ENCODE peak calls at places on chromosomes 7 and 10, in ten cellular contexts. Z is heart right ventricle; F is GM13977; J is WERI-Rb-1; L is tibial nerve; V is dorsolateral prefrontal cortex; D is neural crest cell; B is CD8-positive, alpha-beta T cell; I is stomach; A is spleen. Y is an unnamed sample.
A peak's percentile ranks its signal among the peaks of the same experiment; 100 is the strongest.

GRCh38 chr10:24344695-24345473 is 135.9 kb downstream of the KIAA1217 start:
- DNase-seq in Z (no peak), F (no peak), J (no peak), L (no peak), V (peak; percentile 10), D (no peak), B (no peak), I (no peak), A (no peak), Y (no peak)

GRCh38 chr7:84722734-84723133 is 464.1 kb downstream of the SEMA3D start:
- DNase-seq in Z (no peak), F (no peak), J (peak; percentile 12), L (no peak), V (no peak), D (no peak), B (no peak), I (no peak), A (no peak), Y (no peak)

GRCh38 chr7:16318989-16319915 is 102.1 kb downstream of the CRPPA start:
- DNase-seq in Z (no peak), F (no peak), J (peak; percentile 11), L (no peak), V (no peak), D (no peak), B (no peak), I (no peak), A (no peak), Y (no peak)

GRCh38 chr7:152342796-152343195 is 93.0 kb downstream of the KMT2C start:
- DNase-seq in Z (no peak), F (no peak), J (no peak), L (no peak), V (no peak), D (no peak), B (no peak), I (no peak), A (no peak), Y (no peak)

GRCh38 chr7:94395141-94396041 is 696 bp downstream of the COL1A2 start:
- DNase-seq in Z (no peak), F (peak; percentile 82), J (peak; percentile 67), L (peak; percentile 84), V (no peak), D (peak; percentile 12), B (no peak), I (peak; percentile 28), A (no peak), Y (no peak)

GRCh38 chr10:122112021-122112616 is 123.2 kb downstream of the TACC2 start:
- DNase-seq in Z (no peak), F (peak; percentile 51), J (no peak), L (peak; percentile 16), V (no peak), D (no peak), B (no peak), I (no peak), A (no peak), Y (no peak)

GRCh38 chr7:30804078-30804661 is 33.0 kb downstream of the MINDY4 start:
- DNase-seq in Z (no peak), F (no peak), J (no peak), L (no peak), V (no peak), D (no peak), B (no peak), I (no peak), A (no peak), Y (no peak)

GRCh38 chr10:132281915-132282666 is 25.7 kb downstream of the STK32C start:
- DNase-seq in Z (no peak), F (no peak), J (peak; percentile 85), L (no peak), V (no peak), D (no peak), B (no peak), I (no peak), A (peak; percentile 59), Y (no peak)

GRCh38 chr10:132458595-132459251 is 61.7 kb downstream of the PWWP2B start:
- DNase-seq in Z (peak; percentile 73), F (peak; percentile 90), J (peak; percentile 53), L (peak; percentile 62), V (peak; percentile 62), D (peak; percentile 84), B (peak; percentile 51), I (peak; percentile 71), A (peak; percentile 93), Y (peak; percentile 80)

GRCh38 chr10:71068811-71069411 is 143.5 kb upstream of the UNC5B start:
- DNase-seq in Z (peak; percentile 64), F (no peak), J (peak; percentile 73), L (no peak), V (peak; percentile 79), D (no peak), B (no peak), I (no peak), A (peak; percentile 73), Y (no peak)

GRCh38 chr10:12489806-12490205 is 140.5 kb downstream of the CAMK1D start:
- DNase-seq in Z (no peak), F (no peak), J (no peak), L (no peak), V (no peak), D (no peak), B (no peak), I (no peak), A (peak; percentile 61), Y (no peak)

DNA sequence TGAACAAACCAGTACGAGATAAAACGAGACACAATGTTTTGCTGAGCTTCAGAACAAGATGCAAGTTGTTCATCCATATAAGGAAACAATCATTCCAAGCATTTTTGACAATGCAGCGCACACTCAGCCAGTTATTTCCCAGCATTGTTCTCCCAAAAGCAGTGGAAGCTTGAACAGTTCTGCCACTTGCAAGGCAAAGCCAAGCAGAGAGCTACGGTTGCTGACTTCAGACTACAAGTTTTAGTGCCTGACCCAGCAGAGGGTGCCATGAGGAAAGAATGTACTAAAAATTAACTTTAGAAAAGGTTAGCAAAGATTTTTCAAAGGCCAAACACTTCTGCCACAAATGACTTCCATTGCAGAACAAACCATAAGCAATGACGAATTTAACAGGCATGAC is 152.5 kb downstream of the SLC25A13 start:
- DNase-seq in Z (no peak), F (no peak), J (no peak), L (no peak), V (no peak), D (no peak), B (no peak), I (peak; percentile 27), A (no peak), Y (no peak)
- TF ChIP-seq CTCF in Z (no peak), F (no peak), J (no peak), L (no peak), V (peak; percentile 19), D (no peak), B (no peak), I (no peak), A (no peak), Y (no peak)

GRCh38 chr10:526651-527312 is 162.7 kb downstream of the DIP2C start:
- DNase-seq in Z (no peak), F (no peak), J (no peak), L (no peak), V (no peak), D (no peak), B (no peak), I (no peak), A (peak; percentile 62), Y (no peak)
- TF ChIP-seq CTCF in Z (no peak), F (no peak), J (no peak), L (no peak), V (no peak), D (no peak), B (no peak), I (no peak), A (no peak), Y (no peak)

GRCh38 chr10:665579-666091 is 23.8 kb downstream of the DIP2C start:
- DNase-seq in Z (no peak), F (no peak), J (no peak), L (no peak), V (no peak), D (no peak), B (no peak), I (no peak), A (no peak), Y (no peak)

GRCh38 chr10:667096-667495 is 22.4 kb downstream of the DIP2C start:
- DNase-seq in Z (no peak), F (no peak), J (peak; percentile 87), L (no peak), V (peak; percentile 69), D (no peak), B (no peak), I (no peak), A (no peak), Y (no peak)

GRCh38 chr10:666237-667012 is 23.0 kb downstream of the DIP2C start:
- DNase-seq in Z (no peak), F (no peak), J (no peak), L (no peak), V (no peak), D (no peak), B (no peak), I (no peak), A (no peak), Y (no peak)

GRCh38 chr10:668786-669485 is 20.5 kb downstream of the DIP2C start:
- DNase-seq in Z (no peak), F (no peak), J (no peak), L (no peak), V (no peak), D (no peak), B (no peak), I (no peak), A (no peak), Y (no peak)

DNA sequence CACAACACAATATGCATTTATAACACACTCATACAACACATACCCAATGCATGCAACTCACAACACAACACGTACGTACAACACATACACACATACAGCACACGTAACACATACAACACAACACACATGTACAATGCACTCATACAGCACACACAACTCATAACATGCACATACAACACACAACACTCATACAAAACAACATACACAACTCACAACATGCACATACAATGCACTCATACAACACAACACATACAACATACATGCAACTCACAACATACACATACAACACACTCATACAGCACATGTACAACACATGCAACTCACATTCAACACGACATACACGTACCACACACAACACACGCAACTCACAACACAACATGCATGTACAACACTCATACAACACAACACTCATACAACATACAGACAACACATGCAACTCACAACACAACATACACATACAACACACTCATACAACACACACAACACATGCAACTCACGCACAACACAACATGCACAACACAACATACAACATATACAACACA is 21.8 kb downstream of the DIP2C start:
- DNase-seq in Z (no peak), F (no peak), J (no peak), L (no peak), V (no peak), D (no peak), B (no peak), I (no peak), A (no peak), Y (no peak)
- TF ChIP-seq CTCF in Z (no peak), F (no peak), J (no peak), L (no peak), V (no peak), D (no peak), B (no peak), I (no peak), A (no peak), Y (no peak)

GRCh38 chr7:121352323-121352722 is 23.5 kb downstream of the WNT16 start:
- DNase-seq in Z (no peak), F (no peak), J (no peak), L (no peak), V (no peak), D (no peak), B (no peak), I (no peak), A (no peak), Y (no peak)

DNA sequence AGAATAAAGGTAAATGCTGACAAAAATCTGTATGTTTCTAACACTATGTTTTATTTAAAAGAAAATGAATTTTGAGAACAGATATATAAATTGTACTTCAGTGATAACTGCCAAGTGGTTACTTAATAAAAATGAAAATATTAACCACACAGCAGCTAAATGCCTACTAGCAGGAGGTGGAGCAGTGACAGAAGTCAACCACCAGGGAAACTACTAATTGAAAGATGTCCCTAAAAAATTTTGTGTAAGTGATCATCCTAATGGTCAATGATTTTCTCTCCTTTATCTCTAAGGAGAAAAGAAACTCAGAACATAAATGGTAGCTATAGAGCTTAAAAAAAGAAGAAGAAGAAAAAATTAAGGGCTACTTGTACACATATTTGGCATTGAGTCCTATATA is 22.9 kb downstream of the WNT16 start:
- DNase-seq in Z (no peak), F (no peak), J (no peak), L (no peak), V (no peak), D (no peak), B (no peak), I (no peak), A (no peak), Y (no peak)
- TF ChIP-seq CTCF in Z (no peak), F (no peak), J (no peak), L (no peak), V (no peak), D (peak; percentile 53), B (no peak), I (no peak), A (no peak), Y (no peak)